ENCODE peak calls at places on chromosome 5, in ten cellular contexts. L is GM23338, Z is Peyer's patch, K is D721Med, Q is nephron progenitor cell, O is WTC11, I is transverse colon, Y is astrocyte of the spinal cord, D is AG09309, E is cardiac muscle cell. T is an unnamed sample.

GRCh38 chr5:111432828-111433536 is 79.4 kb downstream of the STARD4 start:
- DNase-seq in K (no peak), Q (no peak), Z (no peak), O (no peak), D (peak), I (no peak), L (no peak), Y (no peak), E (no peak), T (no peak)

GRCh38 chr5:115097236-115097635 is 72.5 kb downstream of the TRIM36 start:
- DNase-seq in L (no peak), E (no peak), K (no peak), Y (no peak), Z (no peak), D (no peak), I (no peak), Q (no peak), O (no peak), T (peak)

GRCh38 chr5:177447611-177448243 is 1.1 kb downstream of the PRR7 start:
- DNase-seq in D (no peak), Q (peak), Y (peak), O (peak), L (peak), E (peak), I (no peak), Z (no peak), K (no peak), T (peak)

GRCh38 chr5:64865662-64866061 is 96.9 kb downstream of the CWC27 start:
- DNase-seq in O (no peak), I (no peak), Z (no peak), L (no peak), K (no peak), Y (no peak), E (no peak), Q (no peak), D (no peak), T (no peak)

GRCh38 chr5:8981016-8981415 is 564.9 kb downstream of the SEMA5A start:
- DNase-seq in E (no peak), Y (no peak), Z (no peak), D (no peak), L (no peak), I (no peak), Q (no peak), O (no peak), K (no peak), T (peak)

GRCh38 chr5:76504901-76505564 is 101.9 kb downstream of the IQGAP2 start:
- DNase-seq in Q (no peak), I (no peak), L (no peak), K (no peak), D (no peak), E (no peak), Y (no peak), Z (no peak), O (no peak), T (no peak)

GRCh38 chr5:96254980-96255681 is 177.9 kb downstream of the PCSK1 start:
- DNase-seq in D (peak), I (no peak), E (no peak), L (no peak), K (no peak), O (no peak), Z (no peak), Y (peak), Q (no peak), T (peak)

GRCh38 chr5:36613771-36614656 is 7.6 kb downstream of the SLC1A3 start:
- DNase-seq in K (no peak), E (peak), Z (no peak), L (no peak), Q (no peak), O (no peak), D (no peak), I (no peak), Y (no peak), T (no peak)

GRCh38 chr5:76074487-76074886 is 8.7 kb upstream of the SV2C start:
- DNase-seq in K (peak), Z (no peak), O (peak), Q (peak), E (peak), I (peak), D (no peak), Y (no peak), L (peak), T (peak)

GRCh38 chr5:37615184-37615583 is 224.7 kb downstream of the GDNF start:
- DNase-seq in O (no peak), I (no peak), K (no peak), L (no peak), Q (no peak), D (peak), E (no peak), Z (no peak), Y (peak), T (peak)

GRCh38 chr5:160787247-160787646 is 64.8 kb downstream of the ATP10B start:
- DNase-seq in K (no peak), I (peak), Q (peak), D (no peak), E (peak), L (peak), Z (peak), Y (no peak), O (peak), T (peak)

GRCh38 chr5:8756498-8757084 is 789.3 kb downstream of the SEMA5A start:
- DNase-seq in Q (peak), E (peak), Z (no peak), I (peak), K (no peak), O (peak), D (peak), L (peak), Y (peak), T (peak)

GRCh38 chr5:10611290-10611689 is 47.4 kb downstream of the ANKRD33B start:
- DNase-seq in E (no peak), L (no peak), Y (peak), D (no peak), Q (no peak), I (no peak), Z (no peak), K (no peak), O (no peak), T (no peak)

GRCh38 chr5:53997736-53998627 is 312.4 kb downstream of the ARL15 start:
- DNase-seq in Y (no peak), Q (no peak), E (peak), D (no peak), I (no peak), K (no peak), L (peak), O (no peak), Z (no peak), T (no peak)

GRCh38 chr5:4777435-4777834 is 362.7 kb upstream of the ADAMTS16 start:
- DNase-seq in Q (no peak), D (no peak), E (no peak), L (no peak), K (no peak), Y (no peak), O (no peak), I (no peak), Z (no peak), T (peak)

GRCh38 chr5:74853256-74853655 is 12.9 kb downstream of the FAM169A start:
- DNase-seq in O (no peak), I (no peak), Y (no peak), K (no peak), L (no peak), Z (no peak), D (no peak), E (no peak), Q (no peak), T (no peak)

GRCh38 chr5:98927988-98928801 is 612 bp downstream of the CHD1 start:
- DNase-seq in O (peak), D (no peak), Q (peak), E (peak), Z (peak), L (peak), I (peak), Y (peak), K (no peak), T (peak)

GRCh38 chr5:96597441-96598020 is 64.6 kb upstream of the CAST start:
- DNase-seq in I (no peak), L (no peak), E (no peak), Q (no peak), O (no peak), D (no peak), K (no peak), Y (peak), Z (no peak), T (peak)

GRCh38 chr5:91281409-91281808 is 101.7 kb downstream of the ARRDC3 start:
- DNase-seq in L (no peak), Z (no peak), E (no peak), K (no peak), O (no peak), Q (no peak), I (no peak), Y (peak), D (peak), T (peak)

GRCh38 chr5:153960269-153961215 is 78.2 kb downstream of the FAM114A2 start:
- DNase-seq in Z (no peak), E (no peak), O (no peak), Q (peak), D (no peak), Y (no peak), K (no peak), L (peak), I (no peak), T (peak)

GRCh38 chr5:136089804-136090203 is 42.8 kb upstream of the SMAD5 start:
- DNase-seq in O (no peak), L (no peak), Y (no peak), K (no peak), E (no peak), Z (no peak), I (peak), D (no peak), Q (no peak), T (no peak)

GRCh38 chr5:77993141-77993540 is 217.0 kb upstream of the TBCA start:
- DNase-seq in Y (no peak), L (no peak), I (no peak), Z (no peak), O (no peak), D (no peak), E (no peak), K (no peak), Q (no peak), T (no peak)

GRCh38 chr5:2015116-2015848 is 132.6 kb upstream of the IRX4 start:
- DNase-seq in O (peak), Z (no peak), K (no peak), D (no peak), Q (no peak), L (peak), Y (no peak), E (peak), I (no peak), T (no peak)

GRCh38 chr5:67350600-67351315 is 154.2 kb upstream of the CD180 start:
- DNase-seq in O (no peak), E (no peak), Y (no peak), D (no peak), I (peak), Z (no peak), L (no peak), K (no peak), Q (no peak), T (no peak)

GRCh38 chr5:109350537-109351270 is 59.1 kb downstream of the PJA2 start:
- DNase-seq in D (no peak), O (no peak), Z (no peak), L (no peak), Y (peak), E (no peak), Q (no peak), K (no peak), I (no peak), T (no peak)

GRCh38 chr5:139371482-139372435 is 11.3 kb downstream of the SLC23A1 start:
- DNase-seq in L (no peak), D (no peak), Q (no peak), Z (no peak), K (no peak), O (no peak), I (no peak), Y (peak), E (no peak), T (no peak)

GRCh38 chr5:125043781-125044391 is 297.4 kb upstream of the ZNF608 start:
- DNase-seq in K (no peak), O (no peak), Z (no peak), I (peak), D (no peak), L (no peak), E (peak), Y (peak), Q (no peak), T (peak)

GRCh38 chr5:150258126-150258525 is 31.4 kb downstream of the CAMK2A start:
- DNase-seq in Z (no peak), E (no peak), Q (no peak), D (no peak), L (no peak), O (no peak), Y (no peak), K (no peak), I (no peak), T (no peak)

GRCh38 chr5:73438048-73438896 is 10.3 kb downstream of the FOXD1 start:
- DNase-seq in Y (peak), E (no peak), Z (no peak), L (no peak), I (no peak), O (no peak), K (no peak), Q (no peak), D (no peak), T (no peak)

GRCh38 chr5:73435640-73436534 is 12.7 kb downstream of the FOXD1 start:
- DNase-seq in K (no peak), E (no peak), Y (peak), Z (no peak), O (peak), L (peak), Q (no peak), D (no peak), I (no peak), T (no peak)

GRCh38 chr5:73438897-73439470 is 9.6 kb downstream of the FOXD1 start:
- DNase-seq in E (no peak), L (no peak), O (no peak), K (no peak), I (no peak), Z (no peak), D (no peak), Q (no peak), Y (peak), T (no peak)

GRCh38 chr5:73436535-73437125 is 11.9 kb downstream of the FOXD1 start:
- DNase-seq in Z (peak), Y (peak), O (peak), D (no peak), Q (no peak), I (no peak), K (no peak), L (peak), E (no peak), T (no peak)

DNA sequence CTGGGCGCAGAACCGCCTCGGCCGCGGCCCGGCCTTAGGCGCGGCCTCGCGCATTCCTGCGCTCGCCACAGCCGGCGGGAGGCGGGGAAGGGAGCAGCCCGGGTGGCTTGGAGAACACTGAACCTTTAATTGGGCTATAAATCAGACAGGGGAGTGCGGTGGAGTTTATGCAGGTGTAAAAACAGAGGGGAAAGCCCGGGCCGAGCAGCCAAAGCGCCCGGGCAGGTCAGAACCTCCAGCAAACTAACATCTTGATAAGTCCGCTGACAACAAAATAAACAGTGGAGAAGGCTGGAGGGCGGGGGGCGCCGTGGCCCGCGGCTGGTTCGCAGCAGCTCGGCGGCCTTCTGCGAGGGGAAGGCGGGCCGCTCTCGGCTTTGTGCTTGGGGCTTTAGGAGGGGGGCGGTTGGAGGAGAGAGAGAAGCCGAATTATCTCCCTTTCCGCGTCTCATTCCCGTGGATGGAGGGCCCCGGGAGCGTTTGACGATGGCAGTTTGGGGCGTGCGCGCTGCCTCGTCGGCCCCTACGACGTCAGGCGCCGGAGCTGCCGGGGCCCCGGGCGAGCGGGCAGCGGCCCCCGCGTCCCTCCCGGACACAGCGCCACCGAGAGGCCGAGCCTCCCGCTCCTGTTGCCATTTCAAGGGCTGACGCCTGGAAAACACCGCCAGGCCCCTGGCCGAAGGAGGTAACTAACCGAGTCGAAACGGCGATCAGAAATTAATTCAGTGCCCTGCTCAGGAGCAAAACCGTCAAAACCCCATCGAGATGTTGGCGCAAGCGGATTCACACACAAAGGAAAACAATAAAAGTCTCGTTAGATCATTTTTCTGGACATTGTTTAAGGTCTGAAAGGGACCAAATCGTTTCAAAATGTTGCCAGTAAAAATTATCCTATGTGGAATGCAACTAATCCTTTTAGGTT is 11.2 kb downstream of the FOXD1 start:
- DNase-seq in I (peak), Z (peak), Q (peak), O (peak), K (no peak), L (peak), E (peak), D (no peak), Y (peak), T (no peak)
- TF ChIP-seq CTCF in I (no peak), Z (peak), Q (peak), O (no peak), K (no peak), L (peak), E (peak), D (peak), Y (peak), T (no peak)

GRCh38 chr5:148312159-148312558 is at the start of gene SPINK7:
- DNase-seq in K (no peak), I (no peak), Z (no peak), Y (no peak), E (no peak), Q (no peak), L (no peak), O (no peak), D (no peak), T (no peak)
- TF ChIP-seq CTCF in K (no peak), I (no peak), Z (no peak), Y (no peak), E (no peak), Q (no peak), L (no peak), O (no peak), D (no peak), T (no peak)

GRCh38 chr5:42908509-42909488 is 97.1 kb upstream of the SELENOP start:
- DNase-seq in E (peak), K (no peak), Q (peak), I (peak), O (peak), Y (peak), D (peak), Z (peak), L (peak), T (peak)
- TF ChIP-seq CTCF in E (peak), K (peak), Q (peak), I (peak), O (peak), Y (peak), D (peak), Z (peak), L (peak), T (peak)

DNA sequence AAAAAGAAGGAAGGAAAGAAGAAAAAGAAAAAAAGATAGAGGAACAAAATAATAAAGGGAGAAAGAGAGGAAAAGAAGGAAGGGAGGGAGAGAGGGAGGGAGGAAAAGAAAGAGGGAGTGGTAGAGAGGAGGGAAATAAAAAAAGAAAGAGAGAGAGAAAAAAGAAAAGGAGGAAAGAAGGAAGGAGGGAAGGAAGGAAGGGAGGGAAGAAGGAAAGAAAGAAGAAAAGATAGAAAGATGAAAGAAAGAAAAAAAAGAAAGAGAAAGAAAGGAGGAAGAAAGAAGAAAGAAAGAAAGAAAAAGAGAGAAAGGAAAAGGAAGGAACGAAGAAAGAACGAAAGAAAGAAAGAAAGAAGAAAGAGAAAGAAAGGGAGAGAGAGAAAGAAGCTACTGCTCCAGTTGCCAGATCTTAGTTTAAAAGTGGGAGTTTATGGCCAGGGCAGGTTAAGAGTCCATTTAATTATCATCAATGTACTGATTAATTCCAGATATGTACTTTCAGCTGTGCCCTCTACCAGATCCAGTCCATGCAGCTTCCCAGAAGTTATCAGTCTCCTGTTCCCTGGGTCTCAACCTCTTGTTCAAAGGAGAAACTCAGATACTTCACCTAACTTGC is 1378.5 kb upstream of the NUDT12 start:
- DNase-seq in O (no peak), Z (no peak), L (no peak), Y (no peak), Q (no peak), E (no peak), D (no peak), I (no peak), K (no peak), T (no peak)
- TF ChIP-seq CTCF in O (no peak), Z (no peak), L (no peak), Y (no peak), Q (no peak), E (no peak), D (no peak), I (no peak), K (no peak), T (no peak)

DNA sequence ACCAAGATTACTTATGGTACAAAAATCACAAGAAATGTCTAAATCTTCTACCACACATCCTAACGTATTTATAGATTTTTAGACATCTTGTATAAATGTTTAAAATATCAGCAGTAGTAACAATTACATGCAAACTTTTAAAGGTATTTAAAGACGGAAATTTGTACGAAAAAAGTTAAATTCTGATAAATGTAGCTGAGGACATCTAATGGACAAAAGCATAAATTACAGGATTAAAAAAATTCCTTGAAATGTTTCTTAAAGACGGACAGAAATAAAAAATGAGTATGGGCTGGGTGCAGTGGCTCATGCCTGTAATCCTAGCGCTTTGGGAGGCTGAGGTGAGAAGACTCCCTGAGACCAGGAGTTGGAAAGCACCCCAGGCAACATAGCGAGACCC is 15.8 kb downstream of the ERCC8 start:
- DNase-seq in D (no peak), K (no peak), Z (no peak), E (no peak), Y (peak), L (peak), O (no peak), Q (no peak), I (no peak), T (no peak)
- TF ChIP-seq CTCF in D (no peak), K (peak), Z (peak), E (peak), Y (no peak), L (no peak), O (no peak), Q (no peak), I (no peak), T (peak)

DNA sequence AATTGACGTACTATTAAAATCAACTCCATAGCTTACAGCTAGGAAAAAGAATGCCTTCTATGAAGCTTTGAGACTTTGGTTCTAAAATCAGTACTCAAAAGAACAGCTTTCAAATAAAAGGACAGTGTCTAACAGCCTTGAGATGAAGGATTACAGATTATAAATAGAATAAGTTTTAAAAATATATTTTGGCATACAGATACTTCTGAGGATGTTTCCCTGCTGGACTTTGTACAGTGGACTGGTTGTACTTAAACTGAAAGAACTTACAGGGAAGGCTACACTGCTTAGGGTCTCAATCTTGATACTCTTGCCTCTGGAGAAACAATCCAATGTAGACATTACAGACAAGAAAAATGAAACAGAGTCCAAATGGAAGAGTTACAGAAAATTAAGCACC is 452.7 kb downstream of the CETN3 start:
- DNase-seq in L (no peak), K (no peak), Q (no peak), E (no peak), D (no peak), O (no peak), I (no peak), Y (no peak), Z (no peak), T (no peak)
- TF ChIP-seq CTCF in L (no peak), K (no peak), Q (no peak), E (no peak), D (no peak), O (no peak), I (no peak), Y (no peak), Z (no peak), T (no peak)

T was measured in MCF 10A.